ENCODE peak calls at places on chromosomes 1 and 21, in five cellular contexts. One of them, this sample, is unnamed.

GRCh38 chr1:201408176-201408814 is 9.2 kb upstream of the LAD1 start:
- DNase-seq in ovary: peak
- DNase-seq in body of pancreas: peak
- DNase-seq in IMR-90: peak
- DNase-seq in transverse colon: peak
- DNase-seq in this sample: peak

GRCh38 chr1:115133440-115133839 is 44.1 kb upstream of the TSPAN2 start:
- DNase-seq in IMR-90: peak
- DNase-seq in ovary: no peak
- DNase-seq in transverse colon: no peak
- DNase-seq in body of pancreas: no peak
- DNase-seq in this sample: no peak

GRCh38 chr1:184399192-184399847 is 12.5 kb downstream of the C1orf21 start:
- DNase-seq in body of pancreas: no peak
- DNase-seq in ovary: no peak
- DNase-seq in IMR-90: no peak
- DNase-seq in transverse colon: no peak
- DNase-seq in this sample: no peak

GRCh38 chr1:66623812-66624211 is 89.9 kb downstream of the SGIP1 start:
- DNase-seq in transverse colon: no peak
- DNase-seq in body of pancreas: no peak
- DNase-seq in ovary: no peak
- DNase-seq in IMR-90: peak
- DNase-seq in this sample: no peak

GRCh38 chr1:232629250-232630046 is 485 bp downstream of the SIPA1L2 start:
- DNase-seq in body of pancreas: no peak
- DNase-seq in transverse colon: peak
- DNase-seq in ovary: peak
- DNase-seq in IMR-90: no peak
- DNase-seq in this sample: no peak

GRCh38 chr1:232568331-232568852 is 61.5 kb downstream of the SIPA1L2 start:
- DNase-seq in body of pancreas: no peak
- DNase-seq in IMR-90: no peak
- DNase-seq in ovary: no peak
- DNase-seq in transverse colon: no peak
- DNase-seq in this sample: no peak

GRCh38 chr1:232431748-232432147 is 198.2 kb downstream of the SIPA1L2 start:
- DNase-seq in transverse colon: no peak
- DNase-seq in IMR-90: no peak
- DNase-seq in body of pancreas: no peak
- DNase-seq in ovary: no peak
- DNase-seq in this sample: no peak

GRCh38 chr1:224170748-224171478 is 12.1 kb upstream of the DEGS1 start:
- DNase-seq in IMR-90: no peak
- DNase-seq in ovary: no peak
- DNase-seq in transverse colon: peak
- DNase-seq in body of pancreas: peak
- DNase-seq in this sample: peak

GRCh38 chr1:2174348-2175054 is 20.1 kb downstream of the FAAP20 start:
- DNase-seq in ovary: peak
- DNase-seq in body of pancreas: peak
- DNase-seq in transverse colon: peak
- DNase-seq in IMR-90: peak
- DNase-seq in this sample: peak

GRCh38 chr1:25707280-25708016 is 90.9 kb downstream of the MAN1C1 start:
- DNase-seq in body of pancreas: no peak
- DNase-seq in ovary: no peak
- DNase-seq in IMR-90: peak
- DNase-seq in transverse colon: no peak
- DNase-seq in this sample: no peak

GRCh38 chr1:2544093-2544874 is 11.9 kb upstream of the TNFRSF14 start:
- DNase-seq in body of pancreas: no peak
- DNase-seq in ovary: no peak
- DNase-seq in transverse colon: no peak
- DNase-seq in IMR-90: no peak
- DNase-seq in this sample: no peak

GRCh38 chr1:18941221-18942141 is 15.0 kb downstream of the IFFO2 start:
- DNase-seq in IMR-90: peak
- DNase-seq in transverse colon: no peak
- DNase-seq in ovary: no peak
- DNase-seq in body of pancreas: peak
- DNase-seq in this sample: no peak

DNA sequence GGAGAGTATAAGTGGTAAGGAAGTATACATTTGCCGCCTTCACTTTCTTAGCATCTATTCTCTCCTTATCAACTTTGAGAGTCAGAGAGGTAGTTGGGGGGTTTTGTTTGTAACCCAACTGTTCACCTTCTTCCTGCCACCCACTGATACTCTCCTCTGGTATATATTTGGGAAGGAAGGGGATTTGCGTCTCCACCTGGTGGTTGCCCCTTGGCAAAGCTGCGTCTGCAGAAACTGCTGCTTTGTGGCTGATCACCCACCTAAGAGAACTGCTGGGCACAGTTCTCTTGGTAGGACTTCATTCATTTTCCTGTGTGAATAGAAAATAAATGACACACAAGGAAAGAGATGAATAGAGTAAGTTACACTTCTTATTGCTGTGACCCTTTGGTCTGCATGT is 87.0 kb downstream of the SYT14 start:
- DNase-seq in body of pancreas: no peak
- DNase-seq in IMR-90: no peak
- DNase-seq in transverse colon: no peak
- DNase-seq in ovary: no peak
- DNase-seq in this sample: no peak
- TF ChIP-seq CTCF in body of pancreas: no peak
- TF ChIP-seq CTCF in IMR-90: no peak
- TF ChIP-seq CTCF in transverse colon: no peak
- TF ChIP-seq CTCF in ovary: no peak
- TF ChIP-seq CTCF in this sample: no peak

GRCh38 chr1:24142546-24143431 is at the start of gene IL22RA1:
- DNase-seq in IMR-90: peak
- DNase-seq in ovary: peak
- DNase-seq in body of pancreas: peak
- DNase-seq in transverse colon: peak
- DNase-seq in this sample: peak
- TF ChIP-seq POLR2A in IMR-90: no peak
- TF ChIP-seq POLR2A in ovary: no peak
- TF ChIP-seq POLR2A in body of pancreas: peak
- TF ChIP-seq POLR2A in transverse colon: peak
- TF ChIP-seq POLR2A in this sample: no peak

GRCh38 chr1:153364766-153365678 is 7.4 kb downstream of the S100A9 start:
- DNase-seq in ovary: no peak
- DNase-seq in body of pancreas: no peak
- DNase-seq in transverse colon: no peak
- DNase-seq in IMR-90: no peak
- DNase-seq in this sample: no peak
- TF ChIP-seq CTCF in ovary: no peak
- TF ChIP-seq CTCF in body of pancreas: no peak
- TF ChIP-seq CTCF in transverse colon: no peak
- TF ChIP-seq CTCF in IMR-90: no peak
- TF ChIP-seq CTCF in this sample: no peak

GRCh38 chr1:41417746-41418145 is 56.5 kb downstream of the FOXO6 start:
- DNase-seq in IMR-90: no peak
- DNase-seq in transverse colon: no peak
- DNase-seq in ovary: no peak
- DNase-seq in body of pancreas: no peak
- DNase-seq in this sample: no peak
- TF ChIP-seq POLR2A in IMR-90: no peak
- TF ChIP-seq POLR2A in transverse colon: no peak
- TF ChIP-seq POLR2A in ovary: no peak
- TF ChIP-seq POLR2A in body of pancreas: no peak
- TF ChIP-seq POLR2A in this sample: no peak

DNA sequence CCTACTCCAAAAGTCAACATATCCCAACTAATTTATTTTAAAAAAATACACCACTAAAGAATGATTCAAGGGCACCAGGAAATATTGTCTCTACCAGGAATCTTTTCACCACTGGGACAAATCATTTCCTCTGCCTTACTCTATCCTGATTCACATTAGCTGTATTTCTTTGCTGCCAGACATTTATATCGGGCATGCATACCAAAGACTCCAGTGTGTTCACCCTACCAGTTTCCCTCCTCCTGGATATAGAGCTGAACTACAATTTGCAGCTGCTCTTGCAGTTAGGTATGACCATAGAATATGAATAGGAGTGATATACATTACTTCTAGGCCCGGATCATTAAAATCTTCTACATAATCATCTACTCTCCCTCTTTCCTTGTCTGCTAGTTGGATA is 7.6 kb downstream of the KCNJ6 start:
- DNase-seq in ovary: no peak
- DNase-seq in transverse colon: no peak
- DNase-seq in IMR-90: no peak
- DNase-seq in body of pancreas: no peak
- DNase-seq in this sample: no peak
- TF ChIP-seq CTCF in ovary: no peak
- TF ChIP-seq CTCF in transverse colon: no peak
- TF ChIP-seq CTCF in IMR-90: no peak
- TF ChIP-seq CTCF in body of pancreas: no peak
- TF ChIP-seq CTCF in this sample: no peak